ENCODE peak calls at places on chromosomes 4 and X, in four cellular contexts. One of them, this sample, is unnamed.

GRCh38 chrX:103248553-103248952 is 6.4 kb downstream of the TCEAL8 start:
- DNase-seq in kidney: no peak
- DNase-seq in nucleus accumbens: no peak
- DNase-seq in Panc1: no peak
- DNase-seq in this sample: no peak

GRCh38 chr4:103095080-103095479 is 4.6 kb downstream of the BDH2 start:
- DNase-seq in kidney: no peak
- DNase-seq in nucleus accumbens: no peak
- DNase-seq in Panc1: no peak
- DNase-seq in this sample: no peak

GRCh38 chrX:150229030-150229429 is 134.1 kb upstream of the MAMLD1 start:
- DNase-seq in kidney: no peak
- DNase-seq in nucleus accumbens: no peak
- DNase-seq in Panc1: no peak
- DNase-seq in this sample: no peak

GRCh38 chr4:139628184-139629012 is 37.2 kb upstream of the MGST2 start:
- DNase-seq in kidney: no peak
- DNase-seq in nucleus accumbens: no peak
- DNase-seq in Panc1: no peak
- DNase-seq in this sample: no peak

GRCh38 chr4:186831574-186831973 is 107.9 kb upstream of the FAT1 start:
- DNase-seq in kidney: no peak
- DNase-seq in nucleus accumbens: no peak
- DNase-seq in Panc1: no peak
- DNase-seq in this sample: no peak

GRCh38 chr4:143286058-143286457 is 50.6 kb upstream of the GAB1 start:
- DNase-seq in kidney: no peak
- DNase-seq in nucleus accumbens: no peak
- DNase-seq in Panc1: no peak
- DNase-seq in this sample: no peak

GRCh38 chr4:90357117-90357710 is 230.0 kb downstream of the CCSER1 start:
- DNase-seq in kidney: no peak
- DNase-seq in nucleus accumbens: no peak
- DNase-seq in Panc1: peak
- DNase-seq in this sample: no peak

GRCh38 chrX:71870337-71871098 is 40.1 kb upstream of the NHSL2 start:
- DNase-seq in kidney: no peak
- DNase-seq in nucleus accumbens: no peak
- DNase-seq in Panc1: no peak
- DNase-seq in this sample: no peak

GRCh38 chr4:21117771-21118170 is 417.5 kb downstream of the PACRGL start:
- DNase-seq in kidney: no peak
- DNase-seq in nucleus accumbens: no peak
- DNase-seq in Panc1: no peak
- DNase-seq in this sample: no peak

GRCh38 chr4:151339472-151339871 is 14.1 kb upstream of the SH3D19 start:
- DNase-seq in kidney: no peak
- DNase-seq in nucleus accumbens: no peak
- DNase-seq in Panc1: no peak
- DNase-seq in this sample: no peak

GRCh38 chrX:3052864-3053263 is 11.6 kb downstream of the ARSF start:
- DNase-seq in kidney: no peak
- DNase-seq in nucleus accumbens: no peak
- DNase-seq in Panc1: no peak
- DNase-seq in this sample: no peak

GRCh38 chr4:177596035-177596434 is 153.8 kb upstream of the AGA start:
- DNase-seq in kidney: no peak
- DNase-seq in nucleus accumbens: peak
- DNase-seq in Panc1: peak
- DNase-seq in this sample: no peak

GRCh38 chr4:52685316-52685715 is 26.2 kb upstream of the USP46 start:
- DNase-seq in kidney: no peak
- DNase-seq in nucleus accumbens: no peak
- DNase-seq in Panc1: no peak
- DNase-seq in this sample: no peak

GRCh38 chrX:97685753-97686152 is 802.0 kb downstream of the RPA4 start:
- DNase-seq in kidney: no peak
- DNase-seq in nucleus accumbens: no peak
- DNase-seq in Panc1: peak
- DNase-seq in this sample: no peak

GRCh38 chrX:115911967-115912366 is 258.6 kb upstream of the AGTR2 start:
- DNase-seq in kidney: no peak
- DNase-seq in nucleus accumbens: no peak
- DNase-seq in Panc1: no peak
- DNase-seq in this sample: no peak

GRCh38 chr4:47372561-47372960 is 90.9 kb downstream of the COMMD8 start:
- DNase-seq in kidney: no peak
- DNase-seq in nucleus accumbens: no peak
- DNase-seq in Panc1: no peak
- DNase-seq in this sample: no peak

GRCh38 chr4:4541040-4541631 is 712 bp downstream of the STX18 start:
- DNase-seq in kidney: no peak
- DNase-seq in nucleus accumbens: no peak
- DNase-seq in Panc1: no peak
- DNase-seq in this sample: no peak

GRCh38 chrX:10007604-10008003 is 40.4 kb downstream of the CLDN34 start:
- DNase-seq in kidney: no peak
- DNase-seq in nucleus accumbens: no peak
- DNase-seq in Panc1: no peak
- DNase-seq in this sample: no peak

GRCh38 chrX:140817943-140818342 is 108.4 kb downstream of the LINC00632 start:
- DNase-seq in kidney: no peak
- DNase-seq in nucleus accumbens: no peak
- DNase-seq in Panc1: no peak
- DNase-seq in this sample: no peak

GRCh38 chr4:77473509-77473908 is 132.1 kb upstream of the CXCL13 start:
- DNase-seq in kidney: no peak
- DNase-seq in nucleus accumbens: no peak
- DNase-seq in Panc1: peak
- DNase-seq in this sample: no peak

GRCh38 chr4:8526363-8526855 is 53.8 kb upstream of the GPR78 start:
- DNase-seq in kidney: no peak
- DNase-seq in nucleus accumbens: no peak
- DNase-seq in Panc1: no peak
- DNase-seq in this sample: no peak

GRCh38 chr4:13515268-13515667 is 29.0 kb downstream of the NKX3-2 start:
- DNase-seq in kidney: no peak
- DNase-seq in nucleus accumbens: no peak
- DNase-seq in Panc1: no peak
- DNase-seq in this sample: no peak

GRCh38 chr4:87058272-87059073 is 123.7 kb downstream of the AFF1 start:
- DNase-seq in kidney: no peak
- DNase-seq in nucleus accumbens: no peak
- DNase-seq in Panc1: peak
- DNase-seq in this sample: no peak

GRCh38 chr4:98433608-98434198 is 172.5 kb downstream of the RAP1GDS1 start:
- DNase-seq in kidney: no peak
- DNase-seq in nucleus accumbens: no peak
- DNase-seq in Panc1: no peak
- DNase-seq in this sample: no peak

GRCh38 chr4:86522349-86522748 is 71.8 kb upstream of the PTPN13 start:
- DNase-seq in kidney: no peak
- DNase-seq in nucleus accumbens: no peak
- DNase-seq in Panc1: no peak
- DNase-seq in this sample: no peak

GRCh38 chrX:39853417-39853816 is 244.3 kb downstream of the BCOR start:
- DNase-seq in kidney: no peak
- DNase-seq in nucleus accumbens: no peak
- DNase-seq in Panc1: no peak
- DNase-seq in this sample: no peak

GRCh38 chr4:172650758-172651495 is 517.7 kb upstream of the GALNT7 start:
- DNase-seq in kidney: no peak
- DNase-seq in nucleus accumbens: no peak
- DNase-seq in Panc1: no peak
- DNase-seq in this sample: no peak

GRCh38 chr4:12545845-12546244 is 938.3 kb downstream of the RAB28 start:
- DNase-seq in kidney: no peak
- DNase-seq in nucleus accumbens: no peak
- DNase-seq in Panc1: no peak
- DNase-seq in this sample: no peak

GRCh38 chr4:152629908-152630307 is 49.9 kb downstream of the TMEM154 start:
- DNase-seq in kidney: no peak
- DNase-seq in nucleus accumbens: no peak
- DNase-seq in Panc1: no peak
- DNase-seq in this sample: no peak

GRCh38 chrX:103586314-103586646 is 965 bp downstream of the TCEAL4 start:
- DNase-seq in kidney: no peak
- DNase-seq in nucleus accumbens: no peak
- DNase-seq in Panc1: no peak
- DNase-seq in this sample: no peak

GRCh38 chr4:68375667-68376559 is 26.0 kb upstream of the YTHDC1 start:
- DNase-seq in kidney: peak
- DNase-seq in nucleus accumbens: no peak
- DNase-seq in Panc1: peak
- DNase-seq in this sample: no peak